ENCODE peak calls at places on chromosomes 11 and 22, in five cellular contexts. V is AG10803, B is neural progenitor cell, G is ovary, X is fibroblast of pulmonary artery. W is an unnamed sample.
A peak's percentile ranks its signal among the peaks of the same experiment; 100 is the strongest.

GRCh38 chr22:36328635-36329216 is 59.0 kb downstream of the MYH9 start:
- DNase-seq in V (peak; percentile 69), B (no peak), G (peak; percentile 74), X (peak; percentile 88), W (peak; percentile 73)

GRCh38 chr11:76005746-76006145 is 190.7 kb downstream of the UVRAG start:
- DNase-seq in V (peak; percentile 12), B (no peak), G (no peak), X (peak; percentile 16), W (no peak)

GRCh38 chr22:18121436-18122253 is 11.0 kb downstream of the TUBA8 start:
- DNase-seq in V (no peak), B (peak; percentile 71), G (no peak), X (no peak), W (no peak)

GRCh38 chr11:85029964-85030363 is 597.2 kb downstream of the DLG2 start:
- DNase-seq in V (no peak), B (no peak), G (no peak), X (no peak), W (no peak)

GRCh38 chr11:117834838-117835443 is 10.4 kb upstream of the FXYD2 start:
- DNase-seq in V (no peak), B (no peak), G (no peak), X (no peak), W (no peak)

GRCh38 chr11:32312865-32313403 is 122.4 kb downstream of the WT1 start:
- DNase-seq in V (peak; percentile 74), B (peak; percentile 55), G (peak; percentile 29), X (peak; percentile 89), W (peak; percentile 86)

GRCh38 chr11:73493838-73494598 is 103.9 kb downstream of the FAM168A start:
- DNase-seq in V (peak; percentile 82), B (peak; percentile 72), G (no peak), X (peak; percentile 87), W (peak; percentile 90)

GRCh38 chr11:11977206-11977938 is 31.1 kb downstream of the DKK3 start:
- DNase-seq in V (peak; percentile 94), B (no peak), G (peak; percentile 75), X (peak; percentile 94), W (peak; percentile 93)

GRCh38 chr11:71204294-71204693 is 48.1 kb downstream of the SHANK2 start:
- DNase-seq in V (no peak), B (no peak), G (no peak), X (no peak), W (no peak)

GRCh38 chr22:40203568-40203967 is 25.8 kb downstream of the TNRC6B start:
- DNase-seq in V (peak; percentile 39), B (no peak), G (no peak), X (no peak), W (no peak)

GRCh38 chr22:21443735-21444421 is 23.3 kb upstream of the TMEM191C start:
- DNase-seq in V (no peak), B (peak; percentile 33), G (no peak), X (no peak), W (no peak)

GRCh38 chr11:115905331-115905730 is 401.1 kb upstream of the CADM1 start:
- DNase-seq in V (no peak), B (no peak), G (no peak), X (no peak), W (no peak)

GRCh38 chr11:34395916-34396555 is 38.2 kb upstream of the ABTB2 start:
- DNase-seq in V (peak; percentile 43), B (no peak), G (no peak), X (peak; percentile 11), W (peak; percentile 54)

GRCh38 chr11:16771350-16772140 is 33.1 kb downstream of the C11orf58 start:
- DNase-seq in V (no peak), B (no peak), G (no peak), X (no peak), W (no peak)

GRCh38 chr11:78034623-78035022 is 11.5 kb upstream of the KCTD14 start:
- DNase-seq in V (no peak), B (no peak), G (no peak), X (no peak), W (no peak)

GRCh38 chr11:1073851-1074243 is 827 bp upstream of the MUC2 start:
- DNase-seq in V (no peak), B (no peak), G (peak; percentile 4), X (no peak), W (no peak)

GRCh38 chr22:39144101-39144815 is 8.2 kb downstream of the CBX7 start:
- DNase-seq in V (peak; percentile 50), B (peak; percentile 36), G (no peak), X (peak; percentile 29), W (peak; percentile 43)

GRCh38 chr11:29190313-29190712 is 826.5 kb downstream of the KCNA4 start:
- DNase-seq in V (no peak), B (no peak), G (no peak), X (no peak), W (no peak)

GRCh38 chr11:15673408-15673811 is 558.7 kb downstream of the INSC start:
- DNase-seq in V (no peak), B (no peak), G (no peak), X (no peak), W (no peak)

GRCh38 chr22:50396751-50397370 is 53.7 kb downstream of the PPP6R2 start:
- DNase-seq in V (no peak), B (no peak), G (no peak), X (no peak), W (no peak)
- H3K4me3 ChIP-seq in V (no peak overlapping the region), B (no peak overlapping the region), G (no peak overlapping the region), X (no peak overlapping the region), W (no peak overlapping the region)

GRCh38 chr22:50640857-50641647 is 13.1 kb upstream of the ARSA start:
- DNase-seq in V (no peak), B (peak; percentile 27), G (no peak), X (no peak), W (no peak)

DNA sequence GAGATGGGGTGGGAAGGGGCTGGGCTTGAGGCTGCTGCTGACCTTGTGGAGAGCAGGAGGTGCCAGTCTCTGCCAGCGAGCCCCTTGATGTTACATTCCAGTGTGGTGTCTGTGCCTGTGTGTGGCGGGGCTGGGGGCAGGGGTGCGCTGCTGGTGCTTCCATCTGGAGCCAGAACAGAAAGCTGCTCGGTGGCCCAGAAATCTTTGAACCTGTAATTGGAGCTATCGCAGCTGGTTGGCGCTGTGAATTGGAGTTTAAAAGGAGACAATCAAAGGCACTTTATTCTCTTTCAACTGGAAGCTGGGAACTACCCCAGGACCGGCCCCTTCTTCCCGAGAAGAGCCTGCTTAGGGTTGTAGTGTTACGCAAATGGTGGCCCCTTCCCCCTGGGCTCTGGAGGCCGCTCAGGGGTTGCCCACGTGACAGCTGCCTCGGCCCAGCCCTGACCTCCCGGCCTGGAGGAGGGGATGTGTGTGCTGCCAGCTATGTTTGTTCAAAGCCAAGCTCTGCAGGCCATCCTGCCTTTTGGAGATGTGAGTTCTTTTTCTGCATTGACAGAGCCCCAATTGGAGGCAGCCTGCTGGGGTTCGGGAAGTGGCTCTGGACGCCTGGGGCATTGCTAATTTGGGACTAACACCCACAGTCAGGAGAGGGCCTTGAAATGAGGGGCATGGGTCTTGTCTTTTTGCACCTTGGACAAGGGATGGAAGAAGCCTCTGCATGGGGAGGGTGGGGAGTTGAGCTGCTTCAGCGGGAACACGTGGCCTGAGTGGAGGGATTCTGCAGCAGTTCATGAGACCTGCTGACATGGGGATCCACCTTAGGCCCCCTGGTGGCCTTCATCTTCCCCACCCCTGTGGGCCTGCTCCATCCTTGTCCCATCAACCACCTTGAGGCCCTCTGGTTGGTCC is 14.0 kb upstream of the ARSA start:
- DNase-seq in V (peak; percentile 32), B (peak; percentile 82), G (peak; percentile 53), X (peak; percentile 48), W (no peak)
- TF ChIP-seq CTCF in V (peak; percentile 45), B (peak; percentile 28), G (no peak), X (peak; percentile 54), W (peak; percentile 47)

GRCh38 chr11:2927851-2928604 is 1.2 kb downstream of the PHLDA2 start:
- DNase-seq in V (peak; percentile 23), B (no peak), G (no peak), X (peak; percentile 29), W (peak; percentile 37)
- H3K4me3 ChIP-seq in V (peak overlapping the region; percentile 72), B (peak overlapping the region; percentile 53), G (peak overlapping the region; percentile 35), X (peak overlapping the region; percentile 71), W (peak overlapping the region; percentile 74)

DNA sequence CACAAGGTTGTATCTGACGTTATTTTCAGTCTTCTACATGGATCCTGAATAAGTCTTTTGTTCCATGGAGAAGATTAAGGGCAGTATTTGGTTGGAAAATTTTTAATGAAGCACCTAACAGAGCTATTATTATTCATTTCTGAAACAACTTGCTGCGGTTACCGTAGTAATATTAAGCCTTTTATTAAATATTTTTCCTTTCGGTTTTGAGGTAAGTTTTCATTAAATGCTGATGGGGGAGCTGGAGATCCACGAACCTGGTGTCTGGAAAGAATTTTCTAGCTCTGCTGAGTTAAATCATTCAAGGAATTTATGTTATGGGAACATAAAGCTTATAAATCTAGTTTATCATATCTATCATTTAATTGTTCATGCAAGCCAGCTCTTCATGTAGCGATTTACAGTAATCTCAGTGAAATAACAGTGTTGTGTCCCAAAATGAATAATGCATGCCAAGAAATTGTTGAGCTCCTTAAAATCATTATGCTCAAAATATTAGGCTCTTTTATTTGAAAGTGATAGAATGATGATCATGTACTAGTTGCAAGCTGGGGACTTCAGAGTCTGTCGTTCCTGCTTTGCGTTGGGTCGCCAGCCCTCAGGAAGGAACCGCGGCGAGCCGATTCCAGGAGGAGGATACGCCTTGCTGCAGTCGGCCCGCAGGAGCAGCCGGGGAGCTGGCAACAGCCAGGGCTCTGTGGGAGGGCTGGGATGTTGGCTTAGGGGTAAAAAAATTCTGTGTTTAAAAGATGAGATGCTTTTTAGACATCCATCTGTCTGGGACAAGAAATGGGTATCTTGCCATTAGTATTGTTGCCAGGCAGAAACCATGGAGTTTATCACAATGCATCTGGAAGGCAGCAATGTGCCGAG is 83.1 kb downstream of the TBC1D22A start:
- DNase-seq in V (peak; percentile 61), B (no peak), G (peak; percentile 30), X (peak; percentile 81), W (peak; percentile 85)
- TF ChIP-seq CTCF in V (peak; percentile 70), B (peak; percentile 52), G (peak; percentile 58), X (peak; percentile 63), W (peak; percentile 64)

GRCh38 chr11:107707128-107707760 is 4.6 kb downstream of the SLN start:
- DNase-seq in V (no peak), B (no peak), G (no peak), X (no peak), W (no peak)
- H3K4me3 ChIP-seq in V (no peak overlapping the region), B (no peak overlapping the region), G (no peak overlapping the region), X (no peak overlapping the region), W (no peak overlapping the region)

GRCh38 chr11:63769044-63769718 is 606 bp upstream of the ZFTA start:
- DNase-seq in V (peak; percentile 40), B (peak; percentile 61), G (peak; percentile 38), X (peak; percentile 30), W (no peak)
- TF ChIP-seq CTCF in V (no peak), B (no peak), G (no peak), X (no peak), W (no peak)

GRCh38 chr11:44879432-44879831 is 71.3 kb downstream of the TP53I11 start:
- DNase-seq in V (no peak), B (no peak), G (no peak), X (no peak), W (no peak)

GRCh38 chr11:44876194-44876723 is 74.4 kb downstream of the TP53I11 start:
- DNase-seq in V (no peak), B (no peak), G (no peak), X (no peak), W (no peak)

GRCh38 chr11:44876923-44877322 is 73.8 kb downstream of the TP53I11 start:
- DNase-seq in V (no peak), B (peak; percentile 54), G (no peak), X (no peak), W (no peak)

GRCh38 chr11:44878696-44879095 is 72.0 kb downstream of the TP53I11 start:
- DNase-seq in V (no peak), B (peak; percentile 40), G (no peak), X (no peak), W (no peak)

GRCh38 chr11:44877908-44878459 is 72.7 kb downstream of the TP53I11 start:
- DNase-seq in V (no peak), B (peak; percentile 88), G (no peak), X (peak; percentile 57), W (no peak)
- H3K4me3 ChIP-seq in V (no peak overlapping the region), B (peak overlapping the region; percentile 28), G (no peak overlapping the region), X (peak overlapping the region; percentile 17), W (no peak overlapping the region)

W was measured in fibroblast of the aortic adventitia.